ENCODE peak calls at places on chromosome 13, in six cellular contexts. P, T, V, E, M and Q are unnamed samples.

GRCh38 chr13:76812206-76812882 is 73.9 kb downstream of the KCTD12 start:
- DNase-seq in P (no peak), T (no peak), V (no peak), E (no peak), M (peak), Q (no peak)

GRCh38 chr13:33763021-33763420 is 54.9 kb upstream of the RFC3 start:
- DNase-seq in P (no peak), T (no peak), V (no peak), E (no peak), M (no peak), Q (no peak)

GRCh38 chr13:29926077-29926476 is 75.7 kb upstream of the UBL3 start:
- DNase-seq in P (no peak), T (no peak), V (no peak), E (no peak), M (no peak), Q (no peak)

GRCh38 chr13:54029720-54030119 is 1001.1 kb downstream of the OLFM4 start:
- DNase-seq in P (no peak), T (no peak), V (no peak), E (no peak), M (no peak), Q (no peak)

GRCh38 chr13:85287528-85287927 is 511.7 kb downstream of the SLITRK6 start:
- DNase-seq in P (no peak), T (no peak), V (no peak), E (no peak), M (no peak), Q (no peak)

GRCh38 chr13:28324181-28324789 is 170.6 kb downstream of the FLT1 start:
- DNase-seq in P (peak), T (no peak), V (peak), E (peak), M (no peak), Q (peak)

GRCh38 chr13:48629282-48629681 is 24.4 kb upstream of the CYSLTR2 start:
- DNase-seq in P (no peak), T (no peak), V (no peak), E (no peak), M (no peak), Q (no peak)

GRCh38 chr13:74068471-74068870 is 65.7 kb downstream of the KLF12 start:
- DNase-seq in P (no peak), T (no peak), V (no peak), E (no peak), M (no peak), Q (no peak)

GRCh38 chr13:93620366-93620765 is 393.8 kb downstream of the GPC6 start:
- DNase-seq in P (no peak), T (no peak), V (no peak), E (no peak), M (no peak), Q (no peak)

GRCh38 chr13:36421447-36421846 is 10.8 kb upstream of the CCNA1 start:
- DNase-seq in P (no peak), T (no peak), V (no peak), E (peak), M (no peak), Q (no peak)

GRCh38 chr13:48505597-48506091 is 27.2 kb downstream of the RCBTB2 start:
- DNase-seq in P (peak), T (no peak), V (no peak), E (no peak), M (peak), Q (no peak)

GRCh38 chr13:29937836-29938235 is 87.4 kb upstream of the UBL3 start:
- DNase-seq in P (no peak), T (no peak), V (no peak), E (no peak), M (no peak), Q (no peak)

GRCh38 chr13:113597386-113598080 is 13.0 kb downstream of the TFDP1 start:
- DNase-seq in P (no peak), T (peak), V (no peak), E (no peak), M (peak), Q (peak)

GRCh38 chr13:25018729-25019115 is 77.2 kb upstream of the PABPC3 start:
- DNase-seq in P (no peak), T (no peak), V (no peak), E (no peak), M (no peak), Q (no peak)

GRCh38 chr13:79658333-79658975 is 177.5 kb downstream of the NDFIP2 start:
- DNase-seq in P (no peak), T (no peak), V (no peak), E (no peak), M (no peak), Q (no peak)

GRCh38 chr13:106649495-106649894 is 81.6 kb upstream of the ARGLU1 start:
- DNase-seq in P (no peak), T (no peak), V (no peak), E (peak), M (no peak), Q (no peak)

GRCh38 chr13:54445453-54445852 is 1416.8 kb downstream of the OLFM4 start:
- DNase-seq in P (no peak), T (no peak), V (no peak), E (no peak), M (no peak), Q (no peak)

GRCh38 chr13:48161530-48162179 is 66.8 kb upstream of the MED4 start:
- DNase-seq in P (no peak), T (no peak), V (no peak), E (no peak), M (peak), Q (peak)

GRCh38 chr13:94232956-94233355 is 246.5 kb downstream of the DCT start:
- DNase-seq in P (no peak), T (no peak), V (no peak), E (peak), M (no peak), Q (no peak)

GRCh38 chr13:23631676-23632622 is 61.7 kb downstream of the TNFRSF19 start:
- DNase-seq in P (no peak), T (no peak), V (no peak), E (no peak), M (no peak), Q (no peak)

GRCh38 chr13:30692108-30692507 is 43.2 kb upstream of the ALOX5AP start:
- DNase-seq in P (no peak), T (no peak), V (no peak), E (peak), M (peak), Q (no peak)

GRCh38 chr13:72507394-72508199 is 219.8 kb downstream of the MZT1 start:
- DNase-seq in P (no peak), T (no peak), V (no peak), E (peak), M (no peak), Q (no peak)

GRCh38 chr13:28012383-28012782 is 23.9 kb upstream of the URAD start:
- DNase-seq in P (no peak), T (no peak), V (no peak), E (no peak), M (no peak), Q (no peak)

GRCh38 chr13:80215368-80215767 is 125.6 kb downstream of the SPRY2 start:
- DNase-seq in P (no peak), T (no peak), V (no peak), E (peak), M (no peak), Q (no peak)

GRCh38 chr13:71831716-71832115 is 35.3 kb downstream of the DACH1 start:
- DNase-seq in P (no peak), T (no peak), V (no peak), E (peak), M (no peak), Q (no peak)

GRCh38 chr13:73598021-73598712 is 536.0 kb downstream of the KLF12 start:
- DNase-seq in P (no peak), T (no peak), V (no peak), E (peak), M (no peak), Q (no peak)

GRCh38 chr13:30371649-30372265 is 50.5 kb upstream of the UBE2L5 start:
- DNase-seq in P (peak), T (no peak), V (peak), E (peak), M (peak), Q (peak)

DNA sequence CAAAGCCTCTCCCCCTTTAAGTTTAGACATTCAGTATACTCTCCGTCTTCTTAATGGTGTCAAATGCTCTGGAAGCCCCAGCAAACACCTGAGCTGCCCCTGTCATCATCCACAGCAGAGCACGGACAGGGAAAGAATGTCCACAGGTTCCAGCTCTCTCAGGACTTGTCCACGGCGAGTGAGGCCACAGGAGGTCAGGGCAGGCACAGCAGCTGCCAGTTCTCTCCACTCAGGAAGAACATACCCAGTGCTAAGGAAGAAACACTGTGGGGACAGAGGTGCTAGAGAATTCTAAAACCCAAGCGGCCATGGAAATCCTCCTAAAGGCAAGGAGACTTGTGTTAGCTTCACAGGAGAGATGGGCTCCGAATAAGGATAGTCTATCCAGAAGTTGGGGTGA is 132.0 kb upstream of the SERP2 start:
- DNase-seq in P (no peak), T (no peak), V (no peak), E (no peak), M (no peak), Q (no peak)
- TF ChIP-seq CTCF in P (no peak), T (no peak), V (no peak), E (no peak), M (no peak), Q (no peak)

GRCh38 chr13:75685239-75685697 is 49.1 kb downstream of the LMO7 start:
- DNase-seq in P (no peak), T (no peak), V (no peak), E (peak), M (no peak), Q (no peak)
- TF ChIP-seq CTCF in P (no peak), T (no peak), V (no peak), E (peak), M (no peak), Q (no peak)

GRCh38 chr13:46905249-46905648 is 8.4 kb upstream of the HTR2A start:
- DNase-seq in P (no peak), T (no peak), V (no peak), E (peak), M (no peak), Q (no peak)

GRCh38 chr13:46903748-46904147 is 6.9 kb upstream of the HTR2A start:
- DNase-seq in P (no peak), T (no peak), V (no peak), E (peak), M (no peak), Q (no peak)

GRCh38 chr13:46906440-46906839 is 9.6 kb upstream of the HTR2A start:
- DNase-seq in P (no peak), T (no peak), V (no peak), E (no peak), M (no peak), Q (no peak)

GRCh38 chr13:46899801-46900200 is 2.9 kb upstream of the HTR2A start:
- DNase-seq in P (no peak), T (no peak), V (no peak), E (no peak), M (no peak), Q (no peak)

DNA sequence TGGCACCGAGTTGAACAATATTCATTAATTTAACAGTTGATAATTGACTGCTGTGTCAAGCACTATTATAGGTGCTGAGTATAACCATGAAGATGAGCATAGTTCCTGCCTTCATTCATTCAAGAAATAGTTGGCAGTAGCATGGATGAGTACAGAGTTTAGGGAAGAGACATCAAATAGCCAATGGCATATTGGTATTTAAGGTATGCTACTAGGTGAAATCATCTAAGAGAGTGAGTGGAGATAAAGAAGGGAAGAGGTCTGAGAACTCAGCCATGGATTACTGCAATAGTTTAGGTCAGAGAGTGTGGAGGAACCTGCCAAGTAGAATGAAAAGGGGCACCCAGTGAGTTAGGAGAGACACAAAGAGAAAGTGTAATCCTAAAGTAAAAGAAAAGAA is 4.9 kb upstream of the HTR2A start:
- DNase-seq in P (no peak), T (no peak), V (no peak), E (no peak), M (no peak), Q (no peak)
- TF ChIP-seq CTCF in P (no peak), T (no peak), V (no peak), E (no peak), M (no peak), Q (no peak)

GRCh38 chr13:37868691-37869505 is 674 bp downstream of the TRPC4 start:
- DNase-seq in P (no peak), T (no peak), V (no peak), E (peak), M (peak), Q (no peak)

GRCh38 chr13:37869506-37869755 is 141 bp downstream of the TRPC4 start:
- DNase-seq in P (no peak), T (peak), V (no peak), E (no peak), M (no peak), Q (no peak)

GRCh38 chr13:37869756-37870488 is at the start of gene TRPC4:
- DNase-seq in P (no peak), T (peak), V (no peak), E (peak), M (peak), Q (no peak)

GRCh38 chr13:37870895-37871550 is 1.5 kb upstream of the TRPC4 start:
- DNase-seq in P (no peak), T (no peak), V (no peak), E (peak), M (no peak), Q (no peak)

GRCh38 chr13:37870489-37870845 is 895 bp upstream of the TRPC4 start:
- DNase-seq in P (no peak), T (no peak), V (no peak), E (no peak), M (no peak), Q (no peak)
- TF ChIP-seq CTCF in P (no peak), T (peak), V (no peak), E (no peak), M (no peak), Q (no peak)

GRCh38 chr13:97914537-97914936 is 38.9 kb upstream of the IPO5 start:
- DNase-seq in P (no peak), T (no peak), V (no peak), E (peak), M (no peak), Q (no peak)

GRCh38 chr13:97912139-97912535 is 41.3 kb upstream of the IPO5 start:
- DNase-seq in P (no peak), T (no peak), V (no peak), E (no peak), M (no peak), Q (no peak)

GRCh38 chr13:97913206-97913605 is 40.3 kb upstream of the IPO5 start:
- DNase-seq in P (no peak), T (no peak), V (no peak), E (no peak), M (no peak), Q (no peak)

GRCh38 chr13:97911311-97912138 is 42.0 kb upstream of the IPO5 start:
- DNase-seq in P (peak), T (no peak), V (no peak), E (no peak), M (no peak), Q (no peak)
- TF ChIP-seq CTCF in P (peak), T (peak), V (no peak), E (peak), M (no peak), Q (no peak)

GRCh38 chr13:43230989-43231388 is 207.6 kb downstream of the DNAJC15 start:
- DNase-seq in P (no peak), T (no peak), V (no peak), E (no peak), M (no peak), Q (no peak)
- TF ChIP-seq CTCF in P (no peak), T (no peak), V (no peak), E (no peak), M (no peak), Q (no peak)

DNA sequence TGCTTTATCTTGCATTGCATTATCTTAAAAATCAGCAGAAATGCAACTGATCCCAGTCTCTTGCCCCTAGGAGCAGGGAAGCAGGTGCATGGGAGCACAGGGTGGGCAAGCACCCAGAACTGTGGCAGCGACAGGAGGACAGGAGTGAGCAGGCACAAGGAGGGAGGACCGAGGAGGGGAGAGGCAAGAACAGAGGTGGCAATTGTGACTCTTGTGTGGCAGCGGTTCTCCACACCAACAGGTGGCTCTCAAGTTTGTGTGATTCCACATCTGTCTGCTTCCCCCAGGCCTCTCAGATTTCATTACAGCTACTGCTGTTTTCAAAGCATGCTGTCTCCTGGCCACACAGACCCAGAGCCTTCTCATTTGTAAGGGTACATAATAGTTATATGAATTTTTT is 108.6 kb downstream of the STK24 start:
- DNase-seq in P (no peak), T (no peak), V (no peak), E (no peak), M (peak), Q (no peak)
- TF ChIP-seq CTCF in P (no peak), T (no peak), V (no peak), E (peak), M (no peak), Q (no peak)

GRCh38 chr13:88764103-88764502 is 1092.9 kb downstream of the SLITRK5 start:
- DNase-seq in P (no peak), T (no peak), V (no peak), E (no peak), M (no peak), Q (no peak)

GRCh38 chr13:88761145-88761544 is 1090.0 kb downstream of the SLITRK5 start:
- DNase-seq in P (no peak), T (no peak), V (no peak), E (no peak), M (no peak), Q (no peak)
- TF ChIP-seq CTCF in P (no peak), T (no peak), V (no peak), E (no peak), M (no peak), Q (no peak)

DNA sequence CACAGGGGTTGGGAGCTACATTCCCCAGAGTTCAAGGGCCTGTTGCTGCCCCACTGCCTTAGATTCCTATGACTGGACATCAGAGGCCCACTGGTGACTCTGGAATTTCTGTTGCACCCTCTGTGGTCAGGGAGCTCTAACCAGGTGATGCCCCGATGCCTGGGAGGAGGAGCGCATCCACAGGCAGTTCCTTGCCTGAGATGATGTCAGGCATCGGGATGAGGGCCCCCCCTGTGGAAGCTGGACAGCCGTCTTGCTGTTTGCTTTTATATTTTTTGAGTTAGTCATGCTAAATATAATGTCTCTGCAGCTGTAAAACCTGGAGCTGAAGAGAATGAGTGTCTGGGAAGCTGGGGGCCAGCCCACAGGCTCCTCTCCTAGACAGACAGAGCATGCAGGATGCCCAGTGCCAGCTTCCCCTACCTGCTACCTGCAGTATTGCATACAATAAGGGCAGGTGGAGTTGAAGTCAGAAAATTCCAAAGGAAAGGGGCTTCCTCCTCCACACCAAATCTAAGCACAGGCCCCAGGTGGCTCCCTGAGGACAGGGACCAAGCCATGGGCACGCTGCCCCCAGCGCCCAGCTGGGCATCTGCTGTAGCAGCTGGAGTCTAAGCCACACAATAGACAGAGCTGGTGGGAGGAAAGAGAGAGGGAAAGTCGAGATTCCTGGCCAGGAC is 16.2 kb downstream of the COL4A2 start:
- DNase-seq in P (no peak), T (no peak), V (no peak), E (peak), M (peak), Q (no peak)
- TF ChIP-seq CTCF in P (no peak), T (peak), V (no peak), E (peak), M (peak), Q (no peak)

DNA sequence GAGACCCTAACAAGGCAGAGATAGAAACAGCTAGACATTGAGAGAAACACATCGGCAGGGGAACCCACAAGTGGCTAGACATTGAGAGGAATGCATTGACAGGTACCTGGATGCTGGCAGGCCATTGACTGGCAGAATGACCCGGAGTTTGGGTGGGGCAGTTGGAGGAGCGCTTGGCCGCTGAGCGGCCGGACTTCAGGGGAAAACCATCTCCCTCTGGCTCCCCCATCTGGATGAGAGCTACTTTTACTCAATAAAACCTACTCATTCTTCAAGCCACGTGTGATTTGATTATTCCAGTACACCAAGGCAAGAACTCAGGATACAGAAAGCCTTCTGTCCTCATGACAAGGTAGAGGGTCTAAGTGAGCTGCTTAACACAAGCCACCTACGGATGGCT is 473.4 kb downstream of the SLITRK5 start:
- DNase-seq in P (no peak), T (no peak), V (no peak), E (no peak), M (no peak), Q (no peak)
- TF ChIP-seq CTCF in P (no peak), T (no peak), V (no peak), E (no peak), M (no peak), Q (no peak)